ENCODE peak calls at places on chromosome 14, in four cellular contexts. Y is heart left ventricle, S is PC-3, N is A549. Q is an unnamed sample.

GRCh38 chr14:61179776-61180398 is 101.3 kb downstream of the TMEM30B start:
- DNase-seq in N (no peak), S (no peak), Y (no peak), Q (no peak)

GRCh38 chr14:58549358-58549757 is 88.4 kb upstream of the DACT1 start:
- DNase-seq in Y (no peak), S (no peak), N (no peak), Q (no peak)

GRCh38 chr14:104086210-104086660 is 735 bp downstream of the ASPG start:
- DNase-seq in S (no peak), Y (no peak), N (no peak), Q (no peak)

GRCh38 chr14:74400328-74400727 is 25.7 kb downstream of the SYNDIG1L start:
- DNase-seq in Y (no peak), S (no peak), N (peak), Q (peak)

GRCh38 chr14:100783630-100784321 is 42.1 kb upstream of the MEG3 start:
- DNase-seq in S (no peak), Y (peak), N (no peak), Q (no peak)

GRCh38 chr14:102532204-102532658 is 22.7 kb upstream of the ANKRD9 start:
- DNase-seq in Y (no peak), N (peak), S (peak), Q (no peak)

GRCh38 chr14:39704581-39704980 is 272.3 kb upstream of the FBXO33 start:
- DNase-seq in Y (no peak), S (no peak), N (no peak), Q (no peak)

GRCh38 chr14:102046337-102047278 is 40.2 kb downstream of the HSP90AA1 start:
- DNase-seq in N (peak), S (peak), Y (peak), Q (no peak)

GRCh38 chr14:77889971-77890442 is 90.1 kb downstream of the ADCK1 start:
- DNase-seq in S (peak), Y (no peak), N (no peak), Q (peak)

GRCh38 chr14:60183724-60184596 is 18.8 kb upstream of the DHRS7 start:
- DNase-seq in S (peak), Y (no peak), N (peak), Q (peak)

GRCh38 chr14:47674546-47675238 is 713 bp downstream of the MDGA2 start:
- DNase-seq in Y (peak), S (no peak), N (no peak), Q (no peak)

GRCh38 chr14:61838661-61839060 is 76.4 kb downstream of the SNAPC1 start:
- DNase-seq in Y (no peak), S (peak), N (no peak), Q (no peak)

GRCh38 chr14:30375280-30375892 is 183.6 kb upstream of the G2E3 start:
- DNase-seq in Y (no peak), S (peak), N (peak), Q (peak)

GRCh38 chr14:89618309-89618708 is 201.3 kb upstream of the FOXN3 start:
- DNase-seq in S (peak), N (no peak), Y (no peak), Q (no peak)

GRCh38 chr14:66944872-66945271 is 244.4 kb upstream of the GARIN2 start:
- DNase-seq in N (peak), Y (no peak), S (peak), Q (peak)

GRCh38 chr14:85175556-85175955 is 354.4 kb upstream of the FLRT2 start:
- DNase-seq in N (no peak), Y (no peak), S (no peak), Q (peak)

GRCh38 chr14:81164167-81164774 is 56.5 kb downstream of the GTF2A1 start:
- DNase-seq in Y (no peak), S (peak), N (peak), Q (peak)

GRCh38 chr14:68612049-68612448 is 180.8 kb downstream of the ZFP36L1 start:
- DNase-seq in Y (no peak), S (no peak), N (no peak), Q (no peak)

GRCh38 chr14:36424478-36425102 is 95.4 kb downstream of the NKX2-1 start:
- DNase-seq in N (no peak), S (no peak), Y (no peak), Q (no peak)

GRCh38 chr14:77023001-77023996 is 5.2 kb downstream of the IRF2BPL start:
- DNase-seq in S (peak), Y (no peak), N (peak), Q (no peak)

GRCh38 chr14:24367506-24368214 is at the start of gene NFATC4:
- DNase-seq in S (peak), Y (peak), N (peak), Q (peak)

GRCh38 chr14:90491868-90492560 is 95.2 kb downstream of the CALM1 start:
- DNase-seq in N (no peak), Y (no peak), S (no peak), Q (no peak)

GRCh38 chr14:89899917-89900680 is 54.4 kb downstream of the EFCAB11 start:
- DNase-seq in Y (no peak), N (no peak), S (peak), Q (no peak)

GRCh38 chr14:69886843-69887242 is 7.6 kb downstream of the SMOC1 start:
- DNase-seq in S (peak), Y (no peak), N (no peak), Q (peak)

DNA sequence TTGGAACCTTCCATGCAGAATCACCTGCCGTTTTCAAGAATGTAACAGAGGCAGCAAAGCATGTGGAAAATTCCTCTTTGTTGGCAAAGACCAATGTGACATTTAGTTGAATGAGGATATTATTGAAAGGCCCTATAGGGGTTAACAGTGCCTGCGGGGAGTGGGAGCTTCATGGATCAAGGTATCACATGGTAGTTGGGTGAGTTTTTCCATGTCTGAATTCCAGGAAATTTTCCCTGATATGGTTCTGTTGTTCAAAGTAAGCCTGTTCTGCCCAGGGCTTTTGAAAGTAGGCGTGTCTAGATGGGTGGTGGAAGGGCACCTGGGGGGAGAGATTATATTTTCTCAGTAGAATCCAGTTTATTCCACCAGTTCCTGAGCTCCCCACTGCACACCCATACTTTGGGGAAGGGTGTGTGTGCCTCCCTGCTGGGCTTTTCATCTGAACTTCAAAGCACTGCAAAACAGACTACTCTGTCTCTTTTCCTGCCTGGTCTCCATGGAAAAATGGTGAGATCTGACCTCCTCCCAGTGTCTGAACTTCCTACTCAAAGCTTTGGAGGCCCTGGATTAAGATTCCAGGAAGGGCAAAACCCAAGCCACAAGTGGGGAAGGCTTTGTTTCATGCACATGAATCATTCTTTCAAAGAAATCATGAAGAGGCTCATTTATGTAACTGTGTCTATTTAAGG is 223.6 kb downstream of the KTN1 start:
- DNase-seq in S (peak), Y (no peak), N (no peak), Q (no peak)
- H3K27ac ChIP-seq in S (peak), Y (no peak), N (peak), Q (no peak)

GRCh38 chr14:86237733-86238132 is 707.8 kb downstream of the FLRT2 start:
- DNase-seq in Y (no peak), N (no peak), S (no peak), Q (no peak)

GRCh38 chr14:86243158-86243557 is 713.2 kb downstream of the FLRT2 start:
- DNase-seq in Y (no peak), N (no peak), S (no peak), Q (no peak)
- H3K27ac ChIP-seq in Y (no peak), N (no peak), S (no peak), Q (no peak)

GRCh38 chr14:35123388-35123703 is 994 bp downstream of the PRORP start:
- DNase-seq in N (no peak), Y (no peak), S (no peak), Q (no peak)
- H3K27ac ChIP-seq in N (peak), Y (no peak), S (peak), Q (peak)

DNA sequence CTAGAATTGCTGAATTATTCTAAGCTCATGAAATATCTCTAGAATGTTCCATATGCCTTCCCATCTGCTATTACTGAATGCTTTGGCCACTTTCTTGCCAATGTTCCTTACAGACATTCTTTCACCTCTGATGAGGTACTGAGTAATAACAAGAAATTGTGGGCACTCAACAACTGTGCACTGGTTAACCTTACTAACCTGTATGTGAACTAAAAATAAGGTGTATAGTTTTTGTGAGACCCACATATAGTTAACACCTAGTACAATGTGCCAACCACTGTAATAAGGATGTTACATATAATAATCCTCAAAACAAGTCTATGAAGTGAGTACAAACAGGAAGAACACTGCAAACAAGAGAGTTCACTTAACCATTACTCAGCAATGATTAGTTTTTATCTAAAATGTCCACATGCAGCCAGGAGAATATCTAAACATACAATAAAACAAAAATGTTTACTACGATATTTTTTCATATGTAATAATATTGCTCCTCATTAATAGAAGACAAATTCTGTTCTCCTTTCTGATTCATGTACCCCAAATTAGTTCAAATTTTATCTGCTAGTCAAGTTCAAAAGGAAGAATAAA is 4.4 kb downstream of the DDHD1 start:
- DNase-seq in N (no peak), S (no peak), Y (no peak), Q (no peak)
- H3K27ac ChIP-seq in N (no peak), S (no peak), Y (no peak), Q (no peak)

DNA sequence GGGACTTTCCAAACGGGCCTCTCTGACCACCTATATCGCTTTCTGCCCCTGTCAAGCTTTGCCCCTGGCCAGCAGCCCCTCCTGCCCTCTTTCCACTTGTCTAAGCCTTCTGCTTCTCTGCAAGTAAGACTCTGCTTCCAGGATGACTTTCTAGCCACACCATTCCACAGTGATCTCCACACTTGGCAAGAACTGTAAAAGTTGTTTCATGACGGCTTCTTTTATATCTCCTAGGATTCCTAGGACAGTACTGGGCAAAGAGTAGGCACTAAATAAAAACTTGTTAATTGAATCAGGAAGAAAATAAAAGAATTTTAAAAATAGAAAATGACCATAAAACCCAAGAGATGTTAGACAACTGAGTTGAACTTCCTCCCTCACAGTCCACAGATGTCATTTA is 1.8 kb upstream of the PTPN21 start:
- DNase-seq in N (no peak), S (no peak), Y (no peak), Q (peak)
- H3K27ac ChIP-seq in N (peak), S (no peak), Y (no peak), Q (no peak)

DNA sequence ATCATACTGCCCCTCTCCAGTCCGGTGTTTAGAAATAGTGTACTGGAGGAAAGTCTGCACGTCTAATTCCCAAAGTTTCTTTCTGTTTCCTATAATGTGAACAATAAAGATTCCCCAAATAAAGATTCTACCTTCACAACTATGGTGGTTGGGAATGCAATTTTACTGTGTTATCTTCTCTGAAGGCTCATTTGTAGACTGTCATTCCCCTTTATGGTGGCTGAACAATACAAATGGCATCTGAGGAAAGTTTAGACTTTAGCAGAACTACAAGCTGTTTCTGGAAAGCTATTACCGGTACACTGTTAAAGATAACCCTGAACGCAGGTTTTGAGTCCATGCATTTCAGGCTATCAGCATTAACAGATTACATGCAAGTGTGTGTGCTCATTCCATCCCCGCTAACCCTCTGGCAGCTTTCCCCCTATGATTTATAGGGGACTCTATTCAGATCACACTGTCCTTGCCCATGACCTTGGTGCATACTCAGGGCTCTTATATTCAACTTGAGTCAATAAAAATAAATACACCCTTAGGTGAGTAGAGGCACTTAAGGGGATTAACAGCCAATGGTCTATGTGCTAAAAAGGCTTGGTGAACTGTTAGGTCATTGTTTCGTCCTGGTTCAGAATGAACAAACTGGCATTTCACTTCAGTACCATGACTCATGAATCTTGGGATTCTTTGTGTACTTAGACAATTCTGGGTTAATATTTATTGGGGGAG is 60.7 kb upstream of the PYGL start:
- DNase-seq in N (peak), S (peak), Y (no peak), Q (peak)
- H3K27ac ChIP-seq in N (peak), S (peak), Y (peak), Q (no peak)

Q was measured in brain microvascular endothelial cell.